ENCODE peak calls at places on chromosomes 3 and 15, in four cellular contexts. V is AG04449, F is brain pericyte, E is thoracic aorta. H is an unnamed sample.

GRCh38 chr3:42014949-42015533 is 53.1 kb upstream of the ULK4 start:
- DNase-seq in V (no peak), F (no peak), E (peak), H (peak)

GRCh38 chr3:53056442-53056841 is 10.6 kb upstream of the SFMBT1 start:
- DNase-seq in V (no peak), F (no peak), E (no peak), H (no peak)

GRCh38 chr3:183895296-183895695 is 10.6 kb upstream of the PARL start:
- DNase-seq in V (peak), F (no peak), E (no peak), H (no peak)

GRCh38 chr3:197356275-197356674 is 57.9 kb upstream of the DLG1 start:
- DNase-seq in V (no peak), F (no peak), E (no peak), H (no peak)

GRCh38 chr3:186931487-186932280 is 1.4 kb downstream of the ST6GAL1 start:
- DNase-seq in V (no peak), F (no peak), E (no peak), H (peak)

GRCh38 chr3:153372326-153372725 is 210.3 kb downstream of the RAP2B start:
- DNase-seq in V (peak), F (no peak), E (no peak), H (no peak)

GRCh38 chr3:10483364-10483675 is 22.1 kb downstream of the ATP2B2 start:
- DNase-seq in V (no peak), F (no peak), E (no peak), H (no peak)

GRCh38 chr3:124076231-124076630 is 84.3 kb upstream of the ROPN1 start:
- DNase-seq in V (no peak), F (no peak), E (no peak), H (no peak)

GRCh38 chr3:9059489-9060400 is 96.5 kb upstream of the RAD18 start:
- DNase-seq in V (no peak), F (no peak), E (no peak), H (no peak)

GRCh38 chr3:8822141-8822540 is 52.7 kb upstream of the OXTR start:
- DNase-seq in V (no peak), F (no peak), E (no peak), H (no peak)

GRCh38 chr15:80072285-80072684 is 12.8 kb downstream of the ZFAND6 start:
- DNase-seq in V (peak), F (peak), E (no peak), H (no peak)